ENCODE peak calls at places on chromosomes 6 and 20, in ten cellular contexts. G, I, R, A, T, X, J, H, Z and D are unnamed samples.

GRCh38 chr6:14026831-14027539 is 90.6 kb upstream of the CD83 start:
- DNase-seq in R (no peak), G (no peak), X (no peak), H (no peak), T (no peak), J (no peak), I (no peak), A (no peak), Z (peak; percentile 53), D (no peak)

GRCh38 chr6:89002523-89002922 is 39.1 kb upstream of the RNGTT start:
- DNase-seq in X (no peak), R (no peak), I (no peak), Z (no peak), T (no peak), H (no peak), G (no peak), J (no peak), A (no peak), D (no peak)

GRCh38 chr6:150116195-150116800 is 26.5 kb upstream of the PPP1R14C start:
- DNase-seq in X (no peak), G (no peak), H (no peak), Z (no peak), A (no peak), J (no peak), T (no peak), R (no peak), I (no peak), D (no peak)

GRCh38 chr20:50561379-50562078 is 51.3 kb downstream of the PTPN1 start:
- DNase-seq in X (peak; percentile 38), I (peak; percentile 87), J (no peak), H (peak; percentile 90), R (peak; percentile 54), G (peak; percentile 92), T (peak; percentile 88), A (peak; percentile 85), Z (peak; percentile 87), D (peak; percentile 89)

GRCh38 chr6:34855463-34855862 is 32.4 kb downstream of the TAF11 start:
- DNase-seq in A (no peak), R (no peak), Z (no peak), G (no peak), I (no peak), H (no peak), X (no peak), J (no peak), T (peak; percentile 15), D (no peak)

GRCh38 chr20:8986631-8987030 is 82.3 kb upstream of the PLCB4 start:
- DNase-seq in A (no peak), G (no peak), J (no peak), T (no peak), R (no peak), Z (no peak), I (no peak), H (no peak), X (no peak), D (no peak)

GRCh38 chr6:23584134-23584763 is 541.8 kb upstream of the NRSN1 start:
- DNase-seq in G (peak; percentile 96), X (no peak), I (no peak), H (no peak), A (no peak), T (no peak), Z (no peak), R (no peak), J (no peak), D (no peak)

GRCh38 chr6:30824698-30825097 is 59.6 kb upstream of the DDR1 start:
- DNase-seq in A (no peak), R (no peak), G (no peak), J (no peak), X (no peak), I (no peak), Z (no peak), H (no peak), T (no peak), D (no peak)

GRCh38 chr20:52684176-52684575 is 288.0 kb upstream of the TSHZ2 start:
- DNase-seq in H (no peak), A (no peak), I (no peak), X (no peak), T (no peak), J (no peak), G (no peak), Z (no peak), R (no peak), D (no peak)

GRCh38 chr6:34806738-34807453 is 15.0 kb downstream of the BLTP3A start:
- DNase-seq in I (no peak), Z (no peak), T (peak; percentile 60), G (no peak), H (no peak), R (no peak), X (no peak), J (no peak), A (no peak), D (no peak)

GRCh38 chr6:98498359-98498758 is 336.0 kb upstream of the POU3F2 start:
- DNase-seq in X (no peak), Z (no peak), G (no peak), A (no peak), R (no peak), T (no peak), J (no peak), H (no peak), I (no peak), D (no peak)

GRCh38 chr20:47318596-47319516 is 37.6 kb downstream of the ZMYND8 start:
- DNase-seq in I (peak; percentile 91), H (no peak), A (peak; percentile 79), Z (no peak), T (peak; percentile 70), J (no peak), R (no peak), X (no peak), G (peak; percentile 94), D (peak; percentile 73)

GRCh38 chr6:43972179-43972914 is 154.9 kb downstream of the MRPL14 start:
- DNase-seq in A (no peak), G (peak; percentile 48), H (no peak), Z (no peak), T (peak; percentile 54), J (no peak), X (no peak), I (peak; percentile 74), R (no peak), D (peak; percentile 46)

GRCh38 chr6:111837007-111837406 is 36.2 kb downstream of the FYN start:
- DNase-seq in X (no peak), R (no peak), T (no peak), Z (no peak), I (no peak), G (no peak), A (no peak), J (no peak), H (no peak), D (no peak)

GRCh38 chr6:99885051-99885450 is 109.0 kb downstream of the MCHR2 start:
- DNase-seq in X (no peak), A (no peak), G (no peak), J (no peak), Z (no peak), R (no peak), T (no peak), I (no peak), H (no peak), D (no peak)

GRCh38 chr20:50308513-50309279 is 118.1 kb downstream of the CEBPB start:
- DNase-seq in A (peak; percentile 91), G (peak; percentile 99), J (no peak), X (no peak), Z (peak; percentile 98), I (peak; percentile 98), H (peak; percentile 98), R (no peak), T (peak; percentile 95), D (peak; percentile 92)

GRCh38 chr6:75044846-75045245 is 161.0 kb downstream of the COL12A1 start:
- DNase-seq in Z (peak; percentile 17), R (no peak), X (no peak), J (no peak), G (no peak), I (no peak), H (no peak), T (no peak), A (no peak), D (no peak)

GRCh38 chr20:10642859-10643559 is 30.8 kb downstream of the JAG1 start:
- DNase-seq in J (no peak), G (no peak), I (peak; percentile 21), H (no peak), R (no peak), T (peak; percentile 72), A (no peak), X (no peak), Z (no peak), D (no peak)

GRCh38 chr6:12555267-12555666 is 161.3 kb upstream of the PHACTR1 start:
- DNase-seq in X (no peak), Z (no peak), J (no peak), A (no peak), H (no peak), G (peak; percentile 54), I (no peak), R (no peak), T (no peak), D (no peak)

GRCh38 chr20:44728835-44729342 is 13.7 kb downstream of the CCN5 start:
- DNase-seq in G (peak; percentile 94), A (peak; percentile 71), T (peak; percentile 94), I (peak; percentile 94), Z (peak; percentile 79), X (no peak), H (no peak), R (no peak), J (no peak), D (peak; percentile 87)

GRCh38 chr6:31920803-31921202 is 6.7 kb upstream of the C2 start:
- DNase-seq in T (no peak), G (peak; percentile 34), R (no peak), X (no peak), Z (no peak), I (no peak), H (no peak), J (no peak), A (no peak), D (no peak)

GRCh38 chr6:122931916-122932315 is 64.1 kb upstream of the CLVS2 start:
- DNase-seq in J (no peak), H (no peak), T (no peak), G (no peak), R (no peak), A (no peak), X (no peak), Z (no peak), I (no peak), D (no peak)

GRCh38 chr6:139230421-139230840 is 61.4 kb downstream of the TXLNB start:
- DNase-seq in T (no peak), H (no peak), G (peak; percentile 50), R (no peak), X (no peak), Z (peak; percentile 4), A (peak; percentile 28), J (peak; percentile 89), I (no peak), D (no peak)